ENCODE peak calls at places on chromosomes 13 and 19, in four cellular contexts. F is colonic mucosa, N is endodermal cell, L is IMR-90. H is an unnamed sample.

GRCh38 chr19:48695743-48696352 is at the start of gene FUT2:
- DNase-seq in F (peak; percentile 94), N (peak; percentile 89), L (no peak), H (no peak)

GRCh38 chr19:19121371-19121770 is 16.9 kb downstream of the TMEM161A start:
- DNase-seq in F (no peak), N (peak; percentile 50), L (no peak), H (no peak)

GRCh38 chr13:94093652-94094310 is 385.7 kb downstream of the DCT start:
- DNase-seq in F (no peak), N (no peak), L (peak; percentile 60), H (no peak)

GRCh38 chr13:50387124-50387581 is 371.9 kb downstream of the KCNRG start:
- DNase-seq in F (peak; percentile 51), N (peak; percentile 83), L (peak; percentile 42), H (no peak)

GRCh38 chr19:55467236-55468053 is 2.9 kb upstream of the C19orf85 start:
- DNase-seq in F (peak; percentile 62), N (peak; percentile 90), L (peak; percentile 65), H (no peak)

GRCh38 chr13:59112375-59112774 is 1051.4 kb downstream of the DIAPH3 start:
- DNase-seq in F (no peak), N (no peak), L (peak; percentile 99), H (no peak)

GRCh38 chr13:111326981-111327642 is 6.7 kb downstream of the TEX29 start:
- DNase-seq in F (no peak), N (no peak), L (no peak), H (no peak)

GRCh38 chr19:10544242-10544752 is 593 bp downstream of the ATG4D start:
- DNase-seq in F (peak; percentile 83), N (peak; percentile 63), L (no peak), H (no peak)

GRCh38 chr19:57688011-57688763 is 6.4 kb downstream of the ZNF551 start:
- DNase-seq in F (no peak), N (no peak), L (no peak), H (no peak)

GRCh38 chr13:25906211-25906661 is 145.6 kb downstream of the SHISA2 start:
- DNase-seq in F (no peak), N (no peak), L (no peak), H (no peak)

GRCh38 chr13:80604094-80604493 is 263.2 kb upstream of the SPRY2 start:
- DNase-seq in F (no peak), N (no peak), L (no peak), H (no peak)

GRCh38 chr13:30974350-30974749 is 41.9 kb downstream of the TEX26 start:
- DNase-seq in F (no peak), N (no peak), L (no peak), H (no peak)

GRCh38 chr19:30666301-30666803 is 294.2 kb downstream of the ZNF536 start:
- DNase-seq in F (peak; percentile 41), N (peak; percentile 92), L (peak; percentile 13), H (no peak)

GRCh38 chr19:2767688-2768087 is 15.4 kb downstream of the SGTA start:
- DNase-seq in F (no peak), N (no peak), L (no peak), H (no peak)

GRCh38 chr13:78940444-78940843 is 281.5 kb upstream of the OBI1 start:
- DNase-seq in F (no peak), N (no peak), L (no peak), H (no peak)

GRCh38 chr19:43625918-43626579 is 6.6 kb upstream of the ZNF428 start:
- DNase-seq in F (peak; percentile 35), N (peak; percentile 81), L (no peak), H (no peak)

GRCh38 chr19:17156947-17157302 is 58.2 kb upstream of the USE1 start:
- DNase-seq in F (no peak), N (no peak), L (no peak), H (no peak)

GRCh38 chr13:20425819-20426219 is 99.8 kb downstream of the CRYL1 start:
- DNase-seq in F (no peak), N (no peak), L (no peak), H (no peak)

GRCh38 chr19:48501446-48501960 is 10.1 kb downstream of the LMTK3 start:
- DNase-seq in F (peak; percentile 77), N (no peak), L (no peak), H (peak; percentile 95)

GRCh38 chr19:46579286-46579944 is 21.7 kb upstream of the CALM3 start:
- DNase-seq in F (no peak), N (peak; percentile 81), L (no peak), H (no peak)

GRCh38 chr13:102291587-102292218 is 110.1 kb downstream of the FGF14 start:
- DNase-seq in F (no peak), N (peak; percentile 62), L (peak; percentile 27), H (no peak)

GRCh38 chr19:46015080-46015960 is 7.5 kb downstream of the PGLYRP1 start:
- DNase-seq in F (peak; percentile 90), N (peak; percentile 97), L (no peak), H (peak; percentile 48)

GRCh38 chr19:42386974-42387707 is 3.0 kb downstream of the CNFN start:
- DNase-seq in F (peak; percentile 87), N (peak; percentile 95), L (peak; percentile 33), H (no peak)

GRCh38 chr19:17606786-17607185 is 51.3 kb downstream of the COLGALT1 start:
- DNase-seq in F (no peak), N (no peak), L (no peak), H (no peak)

GRCh38 chr19:5214902-5215301 is 125.7 kb downstream of the PTPRS start:
- DNase-seq in F (no peak), N (no peak), L (no peak), H (no peak)

GRCh38 chr13:95783747-95784146 is 106.8 kb downstream of the DNAJC3 start:
- DNase-seq in F (no peak), N (no peak), L (no peak), H (no peak)

GRCh38 chr19:10454267-10454666 is 33.9 kb downstream of the PDE4A start:
- DNase-seq in F (no peak), N (peak; percentile 85), L (peak; percentile 18), H (no peak)

GRCh38 chr19:17125728-17126677 is 50.4 kb downstream of the MYO9B start:
- DNase-seq in F (peak; percentile 54), N (no peak), L (peak; percentile 25), H (no peak)

GRCh38 chr19:35122687-35123551 is 7.3 kb downstream of the FXYD3 start:
- DNase-seq in F (no peak), N (peak; percentile 42), L (no peak), H (peak; percentile 86)

GRCh38 chr19:53177986-53178385 is 15.2 kb downstream of the ZNF665 start:
- DNase-seq in F (no peak), N (no peak), L (no peak), H (no peak)

GRCh38 chr13:110034031-110034430 is 247.6 kb upstream of the IRS2 start:
- DNase-seq in F (no peak), N (no peak), L (no peak), H (no peak)

GRCh38 chr19:33797821-33798633 is 1.4 kb downstream of the KCTD15 start:
- DNase-seq in F (peak; percentile 84), N (peak; percentile 89), L (peak; percentile 33), H (no peak)

GRCh38 chr13:18952225-18953016 is 229.2 kb downstream of the TUBA3C start:
- DNase-seq in F (no peak), N (no peak), L (no peak), H (no peak)

GRCh38 chr13:47433461-47434005 is 536.7 kb upstream of the HTR2A start:
- DNase-seq in F (no peak), N (no peak), L (peak; percentile 65), H (no peak)

GRCh38 chr13:106567421-106568224 is at the start of gene ARGLU1:
- DNase-seq in F (peak; percentile 95), N (peak; percentile 98), L (peak; percentile 90), H (peak; percentile 40)

GRCh38 chr19:14135355-14135754 is 1.0 kb downstream of the ASF1B start:
- DNase-seq in F (no peak), N (no peak), L (no peak), H (no peak)
- H3K27ac ChIP-seq in F (no peak overlapping the region), N (no peak overlapping the region), L (no peak overlapping the region), H (no peak overlapping the region)

GRCh38 chr13:104805346-104805745 is 1730.1 kb downstream of the EFNB2 start:
- DNase-seq in F (no peak), N (no peak), L (no peak), H (no peak)
- H3K4me1 ChIP-seq in F (no peaks in the 10 kb centered on the region), N (no peaks in the 10 kb centered on the region), L (no peaks in the 10 kb centered on the region), H (no peaks in the 10 kb centered on the region)

GRCh38 chr13:114102521-114103288 is 29.7 kb downstream of the RASA3 start:
- DNase-seq in F (no peak), N (peak; percentile 48), L (no peak), H (no peak)
- H3K9ac ChIP-seq in F (no peak overlapping the region), N (no peak overlapping the region), L (no peak overlapping the region), H (no peak overlapping the region)

GRCh38 chr13:44765076-44765475 is 188.9 kb upstream of the TSC22D1 start:
- DNase-seq in F (peak; percentile 54), N (no peak), L (no peak), H (no peak)
- H3K27ac ChIP-seq in F (peak overlapping the region; percentile 90), N (no peak overlapping the region), L (no peak overlapping the region), H (no peak overlapping the region)

DNA sequence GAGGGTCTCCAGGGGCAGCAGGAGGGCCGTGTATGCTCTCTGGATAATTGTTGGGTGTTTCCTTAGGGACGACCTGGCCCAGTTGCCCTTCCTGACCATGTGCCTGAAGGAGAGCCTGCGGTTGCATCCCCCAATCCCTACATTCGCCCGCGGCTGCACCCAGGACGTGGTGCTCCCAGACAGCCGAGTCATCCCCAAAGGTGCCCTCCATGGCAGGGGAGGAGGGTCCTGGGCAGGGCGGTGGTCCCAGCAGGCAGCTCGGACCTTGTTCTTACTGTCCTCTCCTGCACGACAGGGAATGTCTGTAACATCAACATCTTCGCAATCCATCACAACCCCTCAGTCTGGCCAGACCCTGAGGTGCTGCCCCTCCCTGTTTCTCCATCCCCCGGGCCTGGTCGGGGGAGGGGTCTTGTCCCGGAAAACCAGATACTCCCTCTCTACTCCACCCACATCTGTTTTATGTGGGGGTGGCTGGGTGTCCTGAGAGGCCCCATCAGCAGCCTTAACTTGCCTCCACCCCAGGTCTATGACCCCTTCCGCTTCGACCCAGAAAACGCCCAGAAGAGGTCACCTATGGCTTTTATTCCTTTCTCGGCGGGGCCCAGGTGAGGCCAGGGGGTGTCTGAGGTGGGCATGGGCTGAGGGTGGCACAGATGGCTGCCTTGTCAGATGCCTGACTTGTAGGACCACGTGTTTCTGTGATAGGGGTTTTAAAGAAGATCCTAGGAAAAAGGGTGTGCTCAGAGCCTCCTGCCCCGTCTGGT is 12.3 kb upstream of the CYP4F3 start:
- DNase-seq in F (no peak), N (no peak), L (no peak), H (no peak)
- H3K4me1 ChIP-seq in F (no peaks in the 10 kb centered on the region), N (no peaks in the 10 kb centered on the region), L (no peaks in the 10 kb centered on the region), H (no peaks in the 10 kb centered on the region)

GRCh38 chr19:54461201-54462071 is 2.1 kb downstream of the LENG9 start:
- DNase-seq in F (peak; percentile 32), N (peak; percentile 48), L (peak; percentile 54), H (no peak)

GRCh38 chr19:54464044-54464623 is 556 bp upstream of the LENG9 start:
- DNase-seq in F (peak; percentile 97), N (peak; percentile 99), L (peak; percentile 49), H (peak; percentile 97)

GRCh38 chr19:54463531-54464043 is at the start of gene LENG9:
- DNase-seq in F (peak; percentile 100), N (peak; percentile 99), L (peak; percentile 97), H (no peak)

GRCh38 chr19:54462072-54462712 is 1.4 kb downstream of the LENG9 start:
- DNase-seq in F (peak; percentile 52), N (no peak), L (no peak), H (no peak)

GRCh38 chr19:54462713-54463530 is 656 bp downstream of the LENG9 start:
- DNase-seq in F (peak; percentile 74), N (peak; percentile 91), L (peak; percentile 46), H (no peak)
- H3K9ac ChIP-seq in F (peak overlapping the region; percentile 96), N (peak overlapping the region; percentile 63), L (peak overlapping the region; percentile 77), H (peak overlapping the region; percentile 74)

H was measured in keratinocyte.